ENCODE peak calls at places on chromosomes 5 and 9, in seven cellular contexts. J, F, M, A, Z, B and S are unnamed samples.

GRCh38 chr5:59182722-59183121 is 599.8 kb downstream of the RAB3C start:
- DNase-seq in B (no peak), M (no peak), Z (no peak), F (no peak), A (no peak), J (no peak), S (no peak)

GRCh38 chr5:39547548-39548154 is 122.9 kb upstream of the DAB2 start:
- DNase-seq in A (peak), M (no peak), F (peak), J (peak), B (peak), Z (no peak), S (peak)

GRCh38 chr5:7348168-7348802 is 47.7 kb upstream of the ADCY2 start:
- DNase-seq in J (no peak), Z (no peak), B (no peak), A (no peak), F (no peak), M (no peak), S (no peak)

GRCh38 chr5:109876030-109876726 is 186.5 kb downstream of the MAN2A1 start:
- DNase-seq in M (no peak), F (no peak), A (no peak), J (no peak), Z (no peak), B (no peak), S (no peak)

GRCh38 chr5:33462456-33462855 is 21.7 kb downstream of the TARS1 start:
- DNase-seq in F (no peak), M (no peak), B (no peak), A (no peak), Z (no peak), J (no peak), S (no peak)

GRCh38 chr9:96655198-96655851 is at the start of gene PRXL2C:
- DNase-seq in F (peak), Z (peak), M (peak), J (peak), B (peak), A (peak), S (peak)

GRCh38 chr5:64811050-64811640 is 42.4 kb downstream of the CWC27 start:
- DNase-seq in M (no peak), J (no peak), Z (no peak), F (peak), B (peak), A (peak), S (peak)

GRCh38 chr9:3828495-3828894 is 302.7 kb upstream of the RFX3 start:
- DNase-seq in A (no peak), M (no peak), Z (no peak), F (no peak), J (no peak), B (no peak), S (no peak)

GRCh38 chr9:130770679-130771442 is 64.2 kb upstream of the ABL1 start:
- DNase-seq in Z (no peak), M (no peak), A (peak), B (no peak), J (no peak), F (peak), S (peak)

GRCh38 chr9:101388507-101388993 is 3.7 kb upstream of the BAAT start:
- DNase-seq in B (no peak), J (no peak), A (peak), M (no peak), F (no peak), Z (no peak), S (peak)